ENCODE peak calls at places on chromosome X, in five cellular contexts. G is fibroblast of lung, A is H4, F is AG09319, C is NCI-H1048. Z is an unnamed sample.

GRCh38 chrX:135974279-135974856 is 580 bp upstream of the MMGT1 start:
- DNase-seq in F (peak; percentile 41), C (no peak), A (no peak), G (peak; percentile 60), Z (no peak)

GRCh38 chrX:20382518-20383291 is 116.0 kb upstream of the RPS6KA3 start:
- DNase-seq in F (no peak), G (no peak), A (no peak), C (no peak), Z (no peak)

GRCh38 chrX:39477438-39478120 is 620.2 kb downstream of the BCOR start:
- DNase-seq in A (peak; percentile 54), G (peak; percentile 27), F (no peak), C (no peak), Z (peak; percentile 46)

GRCh38 chrX:68929332-68930150 is 100.7 kb downstream of the EFNB1 start:
- DNase-seq in F (no peak), G (peak; percentile 86), A (peak; percentile 84), C (no peak), Z (peak; percentile 77)

GRCh38 chrX:147069926-147070325 is 255.4 kb upstream of the CXorf51A start:
- DNase-seq in G (no peak), C (no peak), A (peak; percentile 50), F (no peak), Z (peak; percentile 11)

GRCh38 chrX:13367950-13368349 is 48.1 kb upstream of the ATXN3L start:
- DNase-seq in F (no peak), G (peak; percentile 79), C (no peak), A (no peak), Z (no peak)

GRCh38 chrX:40164751-40165150 is 67.0 kb upstream of the BCOR start:
- DNase-seq in F (no peak), G (no peak), A (no peak), C (no peak), Z (no peak)

GRCh38 chrX:154486396-154487207 is at the start of gene UBL4A:
- DNase-seq in F (no peak), C (peak; percentile 45), A (peak; percentile 50), G (peak; percentile 63), Z (peak; percentile 21)

GRCh38 chrX:40064055-40064597 is 33.6 kb downstream of the BCOR start:
- DNase-seq in A (no peak), F (no peak), G (no peak), C (no peak), Z (no peak)

GRCh38 chrX:9188117-9188516 is 154.2 kb upstream of the FAM9B start:
- DNase-seq in A (no peak), C (no peak), F (no peak), G (no peak), Z (no peak)

GRCh38 chrX:149819371-149819770 is 37.6 kb downstream of the MAGEA9 start:
- DNase-seq in C (no peak), A (no peak), G (peak; percentile 72), F (no peak), Z (no peak)

GRCh38 chrX:1126738-1127137 is 85.7 kb downstream of the CRLF2 start:
- DNase-seq in A (no peak), F (no peak), G (no peak), C (no peak), Z (no peak)

GRCh38 chrX:30938295-30938694 is 49.2 kb upstream of the TAB3 start:
- DNase-seq in G (no peak), C (no peak), A (no peak), F (no peak), Z (peak; percentile 22)

GRCh38 chrX:48702716-48703115 is 6.2 kb downstream of the SUV39H1 start:
- DNase-seq in F (no peak), G (no peak), C (no peak), A (no peak), Z (no peak)

GRCh38 chrX:29890004-29890403 is 325.4 kb upstream of the MAGEB2 start:
- DNase-seq in G (peak; percentile 53), C (no peak), A (no peak), F (no peak), Z (no peak)

GRCh38 chrX:17376381-17377046 is 1.5 kb downstream of the NHS start:
- DNase-seq in F (no peak), G (peak; percentile 13), C (no peak), A (no peak), Z (peak; percentile 17)

GRCh38 chrX:10505726-10506125 is 114.7 kb downstream of the MID1 start:
- DNase-seq in C (no peak), A (no peak), F (no peak), G (no peak), Z (no peak)

GRCh38 chrX:101241531-101241930 is 21.9 kb downstream of the DRP2 start:
- DNase-seq in C (no peak), A (no peak), F (no peak), G (no peak), Z (no peak)

GRCh38 chrX:116318672-116319071 is 117.7 kb upstream of the SLC6A14 start:
- DNase-seq in C (no peak), F (no peak), G (no peak), A (peak; percentile 34), Z (peak; percentile 77)

GRCh38 chrX:51614353-51614752 is 4.4 kb downstream of the CENPVL3 start:
- DNase-seq in C (peak; percentile 5), F (no peak), G (peak; percentile 48), A (peak; percentile 55), Z (peak; percentile 27)

GRCh38 chrX:153966283-153966688 is 5.3 kb downstream of the HCFC1 start:
- DNase-seq in A (no peak), F (no peak), G (peak; percentile 69), C (no peak), Z (no peak)

GRCh38 chrX:132071260-132071659 is 48.2 kb downstream of the STK26 start:
- DNase-seq in G (peak; percentile 5), C (no peak), F (no peak), A (no peak), Z (peak; percentile 25)

GRCh38 chrX:20248592-20249192 is 18.0 kb downstream of the RPS6KA3 start:
- DNase-seq in C (no peak), F (no peak), A (no peak), G (no peak), Z (no peak)

GRCh38 chrX:149837639-149838038 is 43.3 kb upstream of the MAGEA8 start:
- DNase-seq in C (no peak), F (no peak), G (no peak), A (no peak), Z (peak; percentile 3)

GRCh38 chrX:133454525-133455323 is 39.4 kb upstream of the GPC4 start:
- DNase-seq in C (no peak), G (no peak), A (no peak), F (no peak), Z (no peak)

GRCh38 chrX:135389717-135390116 is 32.0 kb upstream of the SMIM10L2A start:
- DNase-seq in G (peak; percentile 1), C (no peak), F (no peak), A (no peak), Z (peak; percentile 94)

GRCh38 chrX:48736303-48736702 is 25.2 kb upstream of the GLOD5 start:
- DNase-seq in C (no peak), G (no peak), A (no peak), F (no peak), Z (no peak)

GRCh38 chrX:111555559-111555958 is 44.1 kb downstream of the SERTM2 start:
- DNase-seq in C (no peak), A (no peak), F (no peak), G (no peak), Z (no peak)

GRCh38 chrX:77434949-77435348 is 12.2 kb upstream of the FGF16 start:
- DNase-seq in F (no peak), C (no peak), A (no peak), G (no peak), Z (no peak)

GRCh38 chrX:1486749-1487361 is 34.1 kb upstream of the ASMTL start:
- DNase-seq in F (no peak), G (no peak), C (no peak), A (no peak), Z (no peak)

GRCh38 chrX:154596290-154596929 is 11.5 kb downstream of the CTAG1A start:
- DNase-seq in G (peak; percentile 95), F (no peak), C (peak; percentile 21), A (peak; percentile 79), Z (peak; percentile 95)

GRCh38 chrX:126489141-126489540 is 63.5 kb downstream of the DCAF12L1 start:
- DNase-seq in G (no peak), F (no peak), A (no peak), C (no peak), Z (peak; percentile 72)

GRCh38 chrX:140836874-140837273 is 127.3 kb downstream of the LINC00632 start:
- DNase-seq in C (no peak), G (no peak), F (no peak), A (no peak), Z (no peak)